ENCODE peak calls at places on chromosomes 4 and X, in six cellular contexts. C is A549, M is upper lobe of left lung, Z is K562, L is GM12878, N is HepG2. D is an unnamed sample. For H3K4me1, the result is how much of the 10 kb centered on the place peaks cover.

GRCh38 chrX:43878902-43879526 is 3.2 kb downstream of the MAOB start:
- ATAC-seq in C (no peak), M (no peak), Z (no peak), L (no peak), N (no peak), D (no peak)

GRCh38 chrX:149715468-149715867 is 3.6 kb downstream of the MAGEA11 start:
- ATAC-seq in C (no peak), M (no peak), Z (no peak), L (peak), N (no peak), D (no peak)

GRCh38 chrX:136210243-136210642 is 41.0 kb downstream of the MAP7D3 start:
- ATAC-seq in C (no peak), M (no peak), Z (no peak), L (no peak), N (no peak), D (no peak)

GRCh38 chr4:131098976-131099375 is 2003.0 kb downstream of the C4orf33 start:
- ATAC-seq in C (no peak), M (no peak), Z (no peak), L (no peak), N (no peak), D (no peak)

GRCh38 chr4:78956979-78957378 is 17.7 kb upstream of the PAQR3 start:
- ATAC-seq in C (no peak), M (no peak), Z (peak), L (peak), N (peak), D (no peak)

GRCh38 chr4:166838975-166839614 is 395.2 kb downstream of the SPOCK3 start:
- ATAC-seq in C (no peak), M (no peak), Z (no peak), L (peak), N (no peak), D (no peak)

GRCh38 chr4:77818667-77819408 is at the start of gene CNOT6L:
- ATAC-seq in C (peak), M (peak), Z (peak), L (peak), N (peak), D (peak)

GRCh38 chr4:11585506-11585905 is 156.8 kb upstream of the HS3ST1 start:
- ATAC-seq in C (peak), M (no peak), Z (no peak), L (no peak), N (no peak), D (no peak)

GRCh38 chr4:48962636-48963035 is 23.4 kb upstream of the CWH43 start:
- ATAC-seq in C (no peak), M (no peak), Z (no peak), L (no peak), N (no peak), D (no peak)

GRCh38 chrX:15790766-15791380 is 589 bp downstream of the ZRSR2 start:
- ATAC-seq in C (no peak), M (no peak), Z (peak), L (no peak), N (peak), D (peak)

GRCh38 chrX:80285131-80285773 is 135.0 kb upstream of the TENT5D start:
- ATAC-seq in C (peak), M (no peak), Z (peak), L (peak), N (peak), D (no peak)

GRCh38 chrX:41958861-41959260 is 35.5 kb upstream of the CASK start:
- ATAC-seq in C (no peak), M (no peak), Z (no peak), L (peak), N (no peak), D (no peak)

GRCh38 chr4:118765399-118765798 is 70.5 kb downstream of the SEC24D start:
- ATAC-seq in C (no peak), M (peak), Z (peak), L (no peak), N (no peak), D (peak)
- H3K4me1 ChIP-seq in C (under half), M (under half), Z (under half), L (under half), N (under half), D (half or more)

GRCh38 chrX:103533428-103534216 is 14.3 kb upstream of the RAB40A start:
- ATAC-seq in C (peak), M (peak), Z (peak), L (peak), N (peak), D (peak)
- H3K4me3 ChIP-seq in C (peak), M (peak), Z (no peak), L (no peak), N (peak), D (peak)

GRCh38 chr4:101701551-101701950 is 89.0 kb upstream of the BANK1 start:
- ATAC-seq in C (no peak), M (no peak), Z (no peak), L (no peak), N (no peak), D (no peak)
- TF ChIP-seq EP300 in C (no peak), M (no peak), Z (no peak), L (no peak), N (no peak), D (no peak)

GRCh38 chr4:173855015-173855414 is 325.0 kb upstream of the HAND2 start:
- ATAC-seq in C (no peak), M (no peak), Z (no peak), L (no peak), N (no peak), D (no peak)

GRCh38 chr4:173862754-173863153 is 332.7 kb upstream of the HAND2 start:
- ATAC-seq in C (no peak), M (no peak), Z (no peak), L (no peak), N (no peak), D (no peak)

GRCh38 chr4:173860079-173860478 is 330.1 kb upstream of the HAND2 start:
- ATAC-seq in C (no peak), M (no peak), Z (no peak), L (no peak), N (no peak), D (no peak)

GRCh38 chr4:173857828-173858227 is 327.8 kb upstream of the HAND2 start:
- ATAC-seq in C (no peak), M (no peak), Z (no peak), L (no peak), N (no peak), D (no peak)

GRCh38 chr4:173859091-173859713 is 329.2 kb upstream of the HAND2 start:
- ATAC-seq in C (no peak), M (no peak), Z (no peak), L (no peak), N (no peak), D (no peak)
- H3K4me1 ChIP-seq in C (under half), M (under half), Z (under half), L (under half), N (under half), D (under half)

DNA sequence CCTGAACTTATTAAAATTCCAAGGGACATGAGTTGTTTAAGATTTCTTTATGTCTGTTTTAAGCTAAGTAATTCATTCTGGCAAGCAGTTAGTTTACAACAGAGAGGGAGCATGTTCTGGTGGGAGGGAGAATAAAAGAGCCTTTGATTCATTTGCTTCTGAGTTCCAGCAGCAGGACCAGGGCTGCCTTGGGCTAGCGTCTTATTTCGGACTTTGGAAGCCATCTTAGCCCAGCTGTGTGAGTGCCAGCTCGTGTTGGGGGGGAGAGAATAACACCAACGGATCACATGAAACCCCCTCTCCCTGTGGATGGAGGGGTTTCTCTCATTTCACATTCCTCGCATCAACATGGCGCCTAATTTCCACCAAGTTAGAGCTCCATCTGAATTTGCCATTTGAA is 7.3 kb downstream of the GAB1 start:
- ATAC-seq in C (no peak), M (no peak), Z (peak), L (no peak), N (no peak), D (no peak)
- H3K4me3 ChIP-seq in C (no peak), M (no peak), Z (no peak), L (no peak), N (no peak), D (no peak)

GRCh38 chr4:8198906-8199593 is at the start of gene SH3TC1:
- ATAC-seq in C (peak), M (peak), Z (peak), L (peak), N (peak), D (peak)
- TF ChIP-seq EP300 in C (no peak), M (no peak), Z (no peak), L (peak), N (no peak), D (no peak)